ENCODE peak calls at places on chromosome 21, in four cellular contexts. O is HepG2, L is SK-N-SH, C is K562. J is an unnamed sample.

GRCh38 chr21:15729346-15729673 is 472 bp upstream of the USP25 start:
- DNase-seq in O (no peak), L (no peak), C (no peak), J (no peak)

GRCh38 chr21:17911628-17912027 is 92.5 kb upstream of the C21orf91 start:
- DNase-seq in C (no peak), O (no peak), L (no peak), J (no peak)

GRCh38 chr21:17758703-17759102 is 60.5 kb downstream of the C21orf91 start:
- DNase-seq in C (no peak), L (no peak), O (no peak), J (peak; percentile 45)

GRCh38 chr21:46622226-46622625 is 13.2 kb upstream of the PRMT2 start:
- DNase-seq in L (no peak), C (no peak), O (peak; percentile 94), J (no peak)

GRCh38 chr21:33059319-33059894 is 10.5 kb upstream of the OLIG1 start:
- DNase-seq in O (peak; percentile 11), C (no peak), L (no peak), J (peak; percentile 99)

GRCh38 chr21:16211339-16212303 is 481.8 kb downstream of the USP25 start:
- DNase-seq in C (no peak), O (no peak), L (no peak), J (no peak)

GRCh38 chr21:16279658-16280581 is 550.1 kb downstream of the USP25 start:
- DNase-seq in C (no peak), O (no peak), L (no peak), J (no peak)

GRCh38 chr21:33238146-33238545 is 8.4 kb downstream of the IFNAR2 start:
- DNase-seq in O (no peak), L (no peak), C (no peak), J (no peak)

GRCh38 chr21:37198989-37199924 is 67.9 kb downstream of the VPS26C start:
- DNase-seq in O (no peak), C (no peak), L (peak; percentile 17), J (no peak)

GRCh38 chr21:33640697-33641338 is 723 bp downstream of the CRYZL1 start:
- DNase-seq in O (no peak), L (peak; percentile 33), C (peak; percentile 23), J (peak; percentile 22)

GRCh38 chr21:36804867-36805611 is 106.1 kb downstream of the SIM2 start:
- DNase-seq in O (no peak), C (no peak), L (no peak), J (no peak)

GRCh38 chr21:39317134-39318090 is 4.0 kb upstream of the BRWD1 start:
- DNase-seq in C (peak; percentile 57), L (peak; percentile 21), O (no peak), J (no peak)

GRCh38 chr21:16570196-16570595 is 840.4 kb downstream of the USP25 start:
- DNase-seq in L (no peak), O (no peak), C (no peak), J (no peak)

DNA sequence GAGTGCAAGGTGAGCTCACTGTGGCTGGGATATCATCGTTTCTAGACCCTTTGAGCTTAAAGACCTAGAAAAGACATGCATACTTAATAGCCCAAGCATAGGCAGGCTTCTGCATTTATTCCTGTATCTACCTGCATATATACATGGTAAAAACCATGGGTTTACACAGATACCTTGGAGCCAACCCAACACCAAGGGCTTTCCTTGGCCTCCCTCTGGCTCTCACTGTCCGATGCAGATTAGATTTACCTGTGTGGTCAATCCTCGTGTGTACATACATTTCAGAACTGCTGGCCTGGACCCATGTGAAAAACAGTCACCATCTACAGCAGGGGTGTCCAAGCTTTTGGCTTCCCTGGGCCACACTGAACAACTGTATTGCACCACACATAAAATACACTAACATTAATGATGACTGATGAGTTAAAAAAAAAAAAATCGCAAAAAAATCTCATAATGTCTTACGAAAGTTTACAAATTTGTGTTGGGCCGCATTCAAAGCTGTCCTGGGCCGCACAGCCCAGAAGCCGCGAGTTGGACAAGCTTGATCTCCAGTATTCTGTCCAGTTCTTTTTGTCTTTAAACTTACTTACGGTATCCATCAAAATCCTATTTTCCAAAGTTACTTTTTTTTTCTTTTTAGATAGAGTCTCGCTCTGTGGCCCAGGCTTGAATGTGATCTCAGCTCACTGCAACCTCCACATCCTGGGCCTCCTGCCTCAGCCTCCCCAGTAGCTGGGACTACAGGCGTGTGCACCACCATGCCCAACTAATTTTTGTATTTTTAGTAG is 43.5 kb downstream of the WDR4 start:
- DNase-seq in L (no peak), C (no peak), O (no peak), J (no peak)
- H3K27me3 ChIP-seq in L (no peaks in the 10 kb centered on the region), C (no peaks in the 10 kb centered on the region), O (no peaks in the 10 kb centered on the region), J (no peaks in the 10 kb centered on the region)

DNA sequence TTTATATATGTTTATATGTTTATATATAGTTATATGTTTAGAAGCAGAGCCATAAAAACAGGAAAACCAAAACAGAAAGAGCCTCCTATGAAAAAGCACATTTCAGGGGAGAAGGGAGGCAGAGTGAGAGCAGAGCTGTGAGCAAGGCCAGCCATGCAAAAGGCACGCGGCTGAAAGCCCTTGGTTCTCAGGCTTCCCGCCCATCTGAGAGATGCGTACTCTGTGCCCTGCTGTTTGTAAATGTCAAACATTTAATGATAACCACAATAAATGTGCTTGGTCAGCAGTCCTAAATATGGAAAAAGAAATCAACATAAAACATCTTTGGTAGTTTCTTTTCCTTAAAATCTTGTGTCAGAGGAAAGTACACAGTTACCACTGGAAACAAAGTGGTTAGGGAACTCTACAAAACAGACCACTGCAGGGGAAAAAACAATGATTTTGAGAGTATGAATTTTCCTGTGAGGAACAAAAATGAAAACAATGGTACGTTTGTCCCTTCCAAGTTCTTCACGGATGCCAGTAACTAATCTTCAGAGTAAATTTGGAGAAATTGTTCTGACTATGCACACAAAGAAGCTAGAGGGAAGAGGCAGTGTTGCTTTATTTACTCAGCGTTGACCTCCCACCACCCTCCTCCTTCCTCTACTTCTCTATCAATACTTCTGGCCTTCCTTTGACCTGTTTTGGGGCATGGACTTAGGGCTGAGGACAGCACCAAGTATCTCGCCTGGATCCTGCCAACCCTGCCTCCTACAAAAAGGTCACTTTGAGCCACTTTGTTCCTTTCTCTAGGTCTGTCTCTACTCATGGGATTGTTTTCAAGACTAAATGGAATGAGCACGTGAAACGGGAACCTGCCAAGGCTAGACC is 282.9 kb downstream of the DSCAM start:
- DNase-seq in C (no peak), O (no peak), L (no peak), J (no peak)
- TF ChIP-seq GABPA in C (no peak), O (no peak), L (no peak), J (no peak)

GRCh38 chr21:29211205-29211604 is 80.8 kb downstream of the MAP3K7CL start:
- DNase-seq in O (no peak), L (no peak), C (no peak), J (no peak)

GRCh38 chr21:29209696-29210095 is 79.3 kb downstream of the MAP3K7CL start:
- DNase-seq in O (no peak), L (no peak), C (no peak), J (no peak)

GRCh38 chr21:29217818-29218252 is 80.9 kb upstream of the BACH1 start:
- DNase-seq in L (no peak), O (peak; percentile 17), C (no peak), J (no peak)

GRCh38 chr21:29215709-29216108 is 83.0 kb upstream of the BACH1 start:
- DNase-seq in O (no peak), L (no peak), C (no peak), J (no peak)

DNA sequence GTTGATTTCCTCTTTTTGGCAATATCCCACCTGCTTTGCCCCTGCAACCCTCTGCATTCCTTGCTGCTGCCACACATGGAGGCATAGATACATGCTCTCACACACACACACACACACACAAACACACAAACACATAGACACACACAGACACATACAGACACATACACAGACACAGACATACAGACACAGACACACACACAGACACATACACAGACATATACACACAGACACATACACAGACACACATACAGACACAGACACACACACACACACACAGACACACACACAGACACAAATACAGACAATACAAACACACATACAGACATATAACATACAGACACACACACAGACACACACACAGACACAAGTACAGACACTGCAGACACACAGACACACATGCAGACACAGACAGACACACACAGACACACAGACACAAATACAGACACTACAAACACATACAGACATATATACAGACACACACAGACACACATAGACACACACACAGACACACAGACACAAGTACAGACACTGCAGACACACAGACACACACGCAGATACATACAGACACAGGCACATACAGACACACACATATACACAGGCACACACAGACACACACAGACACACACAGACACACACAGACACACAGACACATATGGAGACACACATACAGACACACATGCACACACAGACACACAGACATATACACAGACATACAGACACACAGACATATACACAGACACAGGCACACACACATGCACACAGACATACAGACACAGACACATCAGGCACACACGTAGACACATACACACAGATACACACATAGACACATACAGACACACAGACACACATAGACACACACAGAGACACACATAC is 83.3 kb downstream of the MAP3K7CL start:
- DNase-seq in C (no peak), L (no peak), O (no peak), J (no peak)
- TF ChIP-seq CTCF in C (no peak), L (no peak), O (no peak), J (no peak)

GRCh38 chr21:35411434-35411833 is 362.3 kb upstream of the RUNX1 start:
- DNase-seq in O (no peak), C (no peak), L (no peak), J (no peak)
- H3K27me3 ChIP-seq in O (no peaks in the 10 kb centered on the region), C (no peaks in the 10 kb centered on the region), L (no peaks in the 10 kb centered on the region), J (no peaks in the 10 kb centered on the region)

GRCh38 chr21:45142469-45142868 is 68.1 kb downstream of the ADARB1 start:
- DNase-seq in O (no peak), L (no peak), C (no peak), J (no peak)
- TF ChIP-seq GABPA in O (no peak), L (no peak), C (no peak), J (no peak)

DNA sequence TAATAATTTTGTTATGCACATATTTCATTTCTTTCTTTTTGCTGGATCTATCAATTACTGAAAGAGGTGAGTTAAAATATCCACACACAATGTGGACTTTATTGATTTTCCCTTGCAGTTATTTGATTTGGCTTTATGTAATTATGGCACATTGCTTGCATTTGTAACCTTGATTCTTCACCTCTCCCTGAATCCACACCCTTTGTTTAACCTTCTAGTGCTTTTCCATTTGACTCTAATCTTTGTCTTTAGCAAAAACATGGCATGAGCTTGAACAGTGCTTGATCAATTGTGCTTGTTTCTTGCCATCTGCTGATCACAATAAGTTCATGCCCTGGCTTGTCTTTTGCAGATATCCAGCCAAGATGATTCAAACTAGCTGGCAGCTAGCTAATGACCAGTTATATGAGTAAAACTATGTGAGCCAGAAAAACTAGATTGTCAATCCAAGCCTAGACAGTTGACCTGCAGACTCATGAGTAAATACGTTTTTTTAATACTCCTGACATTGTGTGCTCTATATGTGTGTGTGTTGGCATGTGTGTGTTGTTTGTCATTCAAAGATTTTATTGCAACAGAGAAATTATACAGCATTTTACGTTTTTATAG is 899.2 kb downstream of the NCAM2 start:
- DNase-seq in O (no peak), C (no peak), L (no peak), J (no peak)
- TF ChIP-seq CTCF in O (no peak), C (no peak), L (no peak), J (no peak)

GRCh38 chr21:31158789-31159581 is 120.7 kb upstream of the KRTAP19-8 start:
- DNase-seq in C (no peak), O (no peak), L (no peak), J (peak; percentile 11)

GRCh38 chr21:31162827-31163226 is 124.6 kb upstream of the KRTAP19-8 start:
- DNase-seq in C (no peak), L (peak; percentile 50), O (no peak), J (no peak)

GRCh38 chr21:31162079-31162699 is 123.9 kb upstream of the KRTAP19-8 start:
- DNase-seq in O (no peak), L (no peak), C (no peak), J (no peak)

GRCh38 chr21:31159808-31160207 is 121.5 kb upstream of the KRTAP19-8 start:
- DNase-seq in L (no peak), C (no peak), O (no peak), J (no peak)

GRCh38 chr21:31161157-31161556 is 122.9 kb upstream of the KRTAP19-8 start:
- DNase-seq in C (no peak), L (peak; percentile 44), O (no peak), J (no peak)
- H3K27me3 ChIP-seq in C (peaks cover 6% of the 10 kb centered on the region), L (no peaks in the 10 kb centered on the region), O (no peaks in the 10 kb centered on the region), J (no peaks in the 10 kb centered on the region)

J was measured in HL-60.